ENCODE peak calls at places on chromosome 16, in nine cellular contexts. One of them, this sample, is unnamed.

GRCh38 chr16:53893731-53894435 is 189.9 kb downstream of the FTO start:
- DNase-seq in GM04504: peak
- DNase-seq in GM03348: peak
- DNase-seq in posterior cingulate gyrus: no peak
- DNase-seq in left ventricle myocardium inferior: no peak
- DNase-seq in foreskin melanocyte: no peak
- DNase-seq in NCI-H774: no peak
- DNase-seq in activated T-helper 9 cell treated with anti-CD3 and anti-CD28 coated beads, Interleukin-2, amount 50 U/mL, for 16 hours: no peak
- DNase-seq in GM12865: no peak
- DNase-seq in this sample: no peak

GRCh38 chr16:1530883-1531637 is 2.4 kb upstream of the TMEM204 start:
- DNase-seq in GM04504: peak
- DNase-seq in GM03348: peak
- DNase-seq in posterior cingulate gyrus: no peak
- DNase-seq in left ventricle myocardium inferior: peak
- DNase-seq in foreskin melanocyte: no peak
- DNase-seq in NCI-H774: no peak
- DNase-seq in activated T-helper 9 cell treated with anti-CD3 and anti-CD28 coated beads, Interleukin-2, amount 50 U/mL, for 16 hours: no peak
- DNase-seq in GM12865: no peak
- DNase-seq in this sample: no peak

GRCh38 chr16:84312783-84313382 is 18.2 kb downstream of the WFDC1 start:
- DNase-seq in GM04504: no peak
- DNase-seq in GM03348: no peak
- DNase-seq in posterior cingulate gyrus: no peak
- DNase-seq in left ventricle myocardium inferior: no peak
- DNase-seq in foreskin melanocyte: no peak
- DNase-seq in NCI-H774: no peak
- DNase-seq in activated T-helper 9 cell treated with anti-CD3 and anti-CD28 coated beads, Interleukin-2, amount 50 U/mL, for 16 hours: no peak
- DNase-seq in GM12865: no peak
- DNase-seq in this sample: no peak

GRCh38 chr16:88971371-88972097 is 5.5 kb downstream of the CBFA2T3 start:
- DNase-seq in GM04504: no peak
- DNase-seq in GM03348: no peak
- DNase-seq in posterior cingulate gyrus: no peak
- DNase-seq in left ventricle myocardium inferior: peak
- DNase-seq in foreskin melanocyte: no peak
- DNase-seq in NCI-H774: no peak
- DNase-seq in activated T-helper 9 cell treated with anti-CD3 and anti-CD28 coated beads, Interleukin-2, amount 50 U/mL, for 16 hours: no peak
- DNase-seq in GM12865: peak
- DNase-seq in this sample: peak

GRCh38 chr16:54110582-54110981 is 176.0 kb downstream of the IRX3 start:
- DNase-seq in GM04504: no peak
- DNase-seq in GM03348: no peak
- DNase-seq in posterior cingulate gyrus: no peak
- DNase-seq in left ventricle myocardium inferior: no peak
- DNase-seq in foreskin melanocyte: no peak
- DNase-seq in NCI-H774: no peak
- DNase-seq in activated T-helper 9 cell treated with anti-CD3 and anti-CD28 coated beads, Interleukin-2, amount 50 U/mL, for 16 hours: no peak
- DNase-seq in GM12865: no peak
- DNase-seq in this sample: no peak

GRCh38 chr16:86092586-86093480 is 193.9 kb downstream of the IRF8 start:
- DNase-seq in GM04504: no peak
- DNase-seq in GM03348: no peak
- DNase-seq in posterior cingulate gyrus: no peak
- DNase-seq in left ventricle myocardium inferior: no peak
- DNase-seq in foreskin melanocyte: no peak
- DNase-seq in NCI-H774: no peak
- DNase-seq in activated T-helper 9 cell treated with anti-CD3 and anti-CD28 coated beads, Interleukin-2, amount 50 U/mL, for 16 hours: no peak
- DNase-seq in GM12865: no peak
- DNase-seq in this sample: no peak

GRCh38 chr16:14219983-14220382 is 148.9 kb downstream of the MRTFB start:
- DNase-seq in GM04504: no peak
- DNase-seq in GM03348: no peak
- DNase-seq in posterior cingulate gyrus: no peak
- DNase-seq in left ventricle myocardium inferior: no peak
- DNase-seq in foreskin melanocyte: no peak
- DNase-seq in NCI-H774: no peak
- DNase-seq in activated T-helper 9 cell treated with anti-CD3 and anti-CD28 coated beads, Interleukin-2, amount 50 U/mL, for 16 hours: no peak
- DNase-seq in GM12865: no peak
- DNase-seq in this sample: no peak

GRCh38 chr16:17768257-17768656 is 297.5 kb upstream of the XYLT1 start:
- DNase-seq in GM04504: peak
- DNase-seq in GM03348: peak
- DNase-seq in posterior cingulate gyrus: no peak
- DNase-seq in left ventricle myocardium inferior: no peak
- DNase-seq in foreskin melanocyte: no peak
- DNase-seq in NCI-H774: no peak
- DNase-seq in activated T-helper 9 cell treated with anti-CD3 and anti-CD28 coated beads, Interleukin-2, amount 50 U/mL, for 16 hours: no peak
- DNase-seq in GM12865: no peak
- DNase-seq in this sample: no peak

GRCh38 chr16:46826618-46827017 is 4.4 kb downstream of the C16orf87 start:
- DNase-seq in GM04504: no peak
- DNase-seq in GM03348: no peak
- DNase-seq in posterior cingulate gyrus: no peak
- DNase-seq in left ventricle myocardium inferior: no peak
- DNase-seq in foreskin melanocyte: no peak
- DNase-seq in NCI-H774: no peak
- DNase-seq in activated T-helper 9 cell treated with anti-CD3 and anti-CD28 coated beads, Interleukin-2, amount 50 U/mL, for 16 hours: no peak
- DNase-seq in GM12865: peak
- DNase-seq in this sample: no peak

GRCh38 chr16:68086336-68086821 is 1.2 kb downstream of the NFATC3 start:
- DNase-seq in GM04504: no peak
- DNase-seq in GM03348: peak
- DNase-seq in posterior cingulate gyrus: no peak
- DNase-seq in left ventricle myocardium inferior: no peak
- DNase-seq in foreskin melanocyte: peak
- DNase-seq in NCI-H774: no peak
- DNase-seq in activated T-helper 9 cell treated with anti-CD3 and anti-CD28 coated beads, Interleukin-2, amount 50 U/mL, for 16 hours: no peak
- DNase-seq in GM12865: no peak
- DNase-seq in this sample: no peak

GRCh38 chr16:49513040-49513439 is 139.4 kb downstream of the C16orf78 start:
- DNase-seq in GM04504: no peak
- DNase-seq in GM03348: no peak
- DNase-seq in posterior cingulate gyrus: no peak
- DNase-seq in left ventricle myocardium inferior: no peak
- DNase-seq in foreskin melanocyte: no peak
- DNase-seq in NCI-H774: no peak
- DNase-seq in activated T-helper 9 cell treated with anti-CD3 and anti-CD28 coated beads, Interleukin-2, amount 50 U/mL, for 16 hours: no peak
- DNase-seq in GM12865: peak
- DNase-seq in this sample: no peak

GRCh38 chr16:66485361-66485760 is 58.3 kb downstream of the BEAN1 start:
- DNase-seq in GM04504: no peak
- DNase-seq in GM03348: no peak
- DNase-seq in posterior cingulate gyrus: no peak
- DNase-seq in left ventricle myocardium inferior: no peak
- DNase-seq in foreskin melanocyte: no peak
- DNase-seq in NCI-H774: no peak
- DNase-seq in activated T-helper 9 cell treated with anti-CD3 and anti-CD28 coated beads, Interleukin-2, amount 50 U/mL, for 16 hours: no peak
- DNase-seq in GM12865: no peak
- DNase-seq in this sample: no peak

GRCh38 chr16:3810198-3810664 is 70.3 kb downstream of the CREBBP start:
- DNase-seq in GM04504: no peak
- DNase-seq in GM03348: no peak
- DNase-seq in posterior cingulate gyrus: no peak
- DNase-seq in left ventricle myocardium inferior: no peak
- DNase-seq in foreskin melanocyte: no peak
- DNase-seq in NCI-H774: no peak
- DNase-seq in activated T-helper 9 cell treated with anti-CD3 and anti-CD28 coated beads, Interleukin-2, amount 50 U/mL, for 16 hours: no peak
- DNase-seq in GM12865: peak
- DNase-seq in this sample: no peak

GRCh38 chr16:29835926-29836325 is 15.7 kb downstream of the MVP start:
- DNase-seq in GM04504: no peak
- DNase-seq in GM03348: no peak
- DNase-seq in posterior cingulate gyrus: no peak
- DNase-seq in left ventricle myocardium inferior: no peak
- DNase-seq in foreskin melanocyte: no peak
- DNase-seq in NCI-H774: no peak
- DNase-seq in activated T-helper 9 cell treated with anti-CD3 and anti-CD28 coated beads, Interleukin-2, amount 50 U/mL, for 16 hours: no peak
- DNase-seq in GM12865: no peak
- DNase-seq in this sample: no peak

GRCh38 chr16:87375426-87376135 is 8.0 kb downstream of the FBXO31 start:
- DNase-seq in GM04504: no peak
- DNase-seq in GM03348: peak
- DNase-seq in posterior cingulate gyrus: no peak
- DNase-seq in left ventricle myocardium inferior: no peak
- DNase-seq in foreskin melanocyte: no peak
- DNase-seq in NCI-H774: no peak
- DNase-seq in activated T-helper 9 cell treated with anti-CD3 and anti-CD28 coated beads, Interleukin-2, amount 50 U/mL, for 16 hours: no peak
- DNase-seq in GM12865: no peak
- DNase-seq in this sample: no peak

This sample was measured in memory B cell.